ENCODE peak calls at places on chromosome X, in ten cellular contexts. E is cardiac muscle cell; D is MCF 10A; O is AG08396; F is IMR-90; R is epithelial cell of esophagus; K is bronchial epithelial cell; M is Right ventricle myocardium superior; L is activated CD8-positive, alpha-beta T cell treated with anti-CD3 and anti-CD28 coated beads, Interleukin-2, amount 10 ng/mL, durations not matched to agents 7 days and 5 days; S is iPS DF 19.7. X is an unnamed sample.

GRCh38 chrX:22171287-22172060 is 101.2 kb upstream of the CBLL2 start:
- DNase-seq in E (no peak), D (no peak), O (no peak), F (no peak), R (peak), K (peak), M (no peak), L (no peak), S (no peak), X (no peak)

GRCh38 chrX:24377911-24378468 is 17.6 kb downstream of the SUPT20HL1 start:
- DNase-seq in E (no peak), D (no peak), O (no peak), F (no peak), R (no peak), K (no peak), M (no peak), L (no peak), S (no peak), X (no peak)

GRCh38 chrX:27619459-27619858 is 29.3 kb downstream of the DCAF8L2 start:
- DNase-seq in E (no peak), D (no peak), O (no peak), F (no peak), R (no peak), K (no peak), M (no peak), L (no peak), S (no peak), X (no peak)

GRCh38 chrX:103913356-103914020 is 48.9 kb upstream of the TMSB15B start:
- DNase-seq in E (peak), D (no peak), O (peak), F (peak), R (no peak), K (no peak), M (no peak), L (no peak), S (no peak), X (peak)

GRCh38 chrX:30308263-30309138 is 689 bp downstream of the NR0B1 start:
- DNase-seq in E (peak), D (no peak), O (peak), F (no peak), R (peak), K (no peak), M (no peak), L (no peak), S (no peak), X (peak)

GRCh38 chrX:83185010-83185409 is 323.1 kb upstream of the POU3F4 start:
- DNase-seq in E (no peak), D (no peak), O (no peak), F (no peak), R (no peak), K (no peak), M (no peak), L (no peak), S (no peak), X (no peak)

GRCh38 chrX:94662665-94663064 is 988.7 kb downstream of the FAM133A start:
- DNase-seq in E (peak), D (peak), O (no peak), F (no peak), R (peak), K (peak), M (no peak), L (no peak), S (no peak), X (no peak)

GRCh38 chrX:82711432-82711831 is 796.7 kb upstream of the POU3F4 start:
- DNase-seq in E (no peak), D (peak), O (no peak), F (no peak), R (peak), K (peak), M (no peak), L (no peak), S (no peak), X (no peak)

GRCh38 chrX:107849747-107850478 is 24.2 kb downstream of the MID2 start:
- DNase-seq in E (no peak), D (peak), O (no peak), F (no peak), R (peak), K (peak), M (no peak), L (no peak), S (no peak), X (no peak)

GRCh38 chrX:63661676-63662075 is 123.3 kb downstream of the ARHGEF9 start:
- DNase-seq in E (no peak), D (no peak), O (no peak), F (no peak), R (no peak), K (no peak), M (no peak), L (no peak), S (no peak), X (no peak)

GRCh38 chrX:36978886-36979285 is 29.3 kb upstream of the FAM47C start:
- DNase-seq in E (no peak), D (peak), O (no peak), F (peak), R (peak), K (peak), M (no peak), L (no peak), S (no peak), X (no peak)

GRCh38 chrX:4844376-4844775 is 1130.9 kb upstream of the PRKX start:
- DNase-seq in E (no peak), D (no peak), O (no peak), F (no peak), R (peak), K (peak), M (no peak), L (no peak), S (no peak), X (no peak)

GRCh38 chrX:8913665-8914409 is 112.7 kb upstream of the FAM9A start:
- DNase-seq in E (no peak), D (peak), O (peak), F (peak), R (peak), K (peak), M (peak), L (no peak), S (no peak), X (peak)

GRCh38 chrX:15874672-15875071 is 20.1 kb upstream of the AP1S2 start:
- DNase-seq in E (no peak), D (no peak), O (no peak), F (no peak), R (no peak), K (no peak), M (no peak), L (no peak), S (no peak), X (no peak)

GRCh38 chrX:50281253-50281652 is 76.7 kb downstream of the CCNB3 start:
- DNase-seq in E (no peak), D (no peak), O (no peak), F (no peak), R (no peak), K (no peak), M (no peak), L (no peak), S (no peak), X (no peak)

GRCh38 chrX:73851014-73852009 is 288.3 kb downstream of the CHIC1 start:
- DNase-seq in E (no peak), D (peak), O (peak), F (peak), R (no peak), K (no peak), M (no peak), L (no peak), S (no peak), X (peak)

GRCh38 chrX:116317409-116317808 is 119.0 kb upstream of the SLC6A14 start:
- DNase-seq in E (peak), D (peak), O (no peak), F (no peak), R (peak), K (peak), M (peak), L (no peak), S (no peak), X (no peak)

X was measured in AG08395.